ENCODE peak calls at places on chromosomes 7 and 10, in eight cellular contexts. One of them, this sample, is unnamed. For H3K4me1 and H3K9me3, the result is how much of the 10 kb centered on the place peaks cover.

GRCh38 chr7:101308245-101309085 is 13.1 kb downstream of the IFT22 start:
- DNase-seq in heart left ventricle: peak
- DNase-seq in endodermal cell: peak
- DNase-seq in H1: no peak
- DNase-seq in right cardiac atrium: no peak
- DNase-seq in mucosa of descending colon: peak
- DNase-seq in mammary epithelial cell: peak
- DNase-seq in tibial nerve: no peak
- DNase-seq in this sample: no peak

GRCh38 chr7:137235434-137235833 is 108.1 kb downstream of the PTN start:
- DNase-seq in H1: no peak
- DNase-seq in mucosa of descending colon: no peak
- DNase-seq in right cardiac atrium: no peak
- DNase-seq in endodermal cell: no peak
- DNase-seq in mammary epithelial cell: no peak
- DNase-seq in tibial nerve: no peak
- DNase-seq in heart left ventricle: no peak
- DNase-seq in this sample: no peak

GRCh38 chr7:129363-130221 is 62.8 kb upstream of the FAM20C start:
- DNase-seq in endodermal cell: peak
- DNase-seq in tibial nerve: peak
- DNase-seq in mammary epithelial cell: no peak
- DNase-seq in heart left ventricle: no peak
- DNase-seq in right cardiac atrium: peak
- DNase-seq in mucosa of descending colon: no peak
- DNase-seq in H1: no peak
- DNase-seq in this sample: no peak

GRCh38 chr10:97796651-97797050 is 24.9 kb upstream of the SFRP5 start:
- DNase-seq in endodermal cell: no peak
- DNase-seq in mammary epithelial cell: no peak
- DNase-seq in heart left ventricle: no peak
- DNase-seq in tibial nerve: no peak
- DNase-seq in H1: no peak
- DNase-seq in right cardiac atrium: no peak
- DNase-seq in mucosa of descending colon: no peak
- DNase-seq in this sample: no peak

GRCh38 chr7:3201306-3201705 is 99.7 kb upstream of the SDK1 start:
- DNase-seq in endodermal cell: peak
- DNase-seq in mammary epithelial cell: peak
- DNase-seq in H1: no peak
- DNase-seq in heart left ventricle: no peak
- DNase-seq in mucosa of descending colon: no peak
- DNase-seq in right cardiac atrium: no peak
- DNase-seq in tibial nerve: no peak
- DNase-seq in this sample: no peak

GRCh38 chr7:18623389-18623788 is 127.8 kb downstream of the HDAC9 start:
- DNase-seq in endodermal cell: no peak
- DNase-seq in mammary epithelial cell: peak
- DNase-seq in tibial nerve: no peak
- DNase-seq in right cardiac atrium: no peak
- DNase-seq in mucosa of descending colon: no peak
- DNase-seq in H1: no peak
- DNase-seq in heart left ventricle: no peak
- DNase-seq in this sample: no peak

GRCh38 chr10:114343623-114344306 is 60.5 kb downstream of the AFAP1L2 start:
- DNase-seq in endodermal cell: no peak
- DNase-seq in right cardiac atrium: no peak
- DNase-seq in mammary epithelial cell: no peak
- DNase-seq in H1: no peak
- DNase-seq in tibial nerve: no peak
- DNase-seq in mucosa of descending colon: no peak
- DNase-seq in heart left ventricle: no peak
- DNase-seq in this sample: no peak

GRCh38 chr7:24716480-24717246 is 40.6 kb downstream of the GSDME start:
- DNase-seq in tibial nerve: no peak
- DNase-seq in mammary epithelial cell: no peak
- DNase-seq in endodermal cell: peak
- DNase-seq in H1: no peak
- DNase-seq in mucosa of descending colon: no peak
- DNase-seq in heart left ventricle: no peak
- DNase-seq in right cardiac atrium: no peak
- DNase-seq in this sample: no peak

GRCh38 chr7:30906520-30907240 is 5.0 kb upstream of the AQP1 start:
- DNase-seq in H1: no peak
- DNase-seq in endodermal cell: no peak
- DNase-seq in tibial nerve: no peak
- DNase-seq in heart left ventricle: no peak
- DNase-seq in mucosa of descending colon: no peak
- DNase-seq in mammary epithelial cell: no peak
- DNase-seq in right cardiac atrium: peak
- DNase-seq in this sample: no peak

DNA sequence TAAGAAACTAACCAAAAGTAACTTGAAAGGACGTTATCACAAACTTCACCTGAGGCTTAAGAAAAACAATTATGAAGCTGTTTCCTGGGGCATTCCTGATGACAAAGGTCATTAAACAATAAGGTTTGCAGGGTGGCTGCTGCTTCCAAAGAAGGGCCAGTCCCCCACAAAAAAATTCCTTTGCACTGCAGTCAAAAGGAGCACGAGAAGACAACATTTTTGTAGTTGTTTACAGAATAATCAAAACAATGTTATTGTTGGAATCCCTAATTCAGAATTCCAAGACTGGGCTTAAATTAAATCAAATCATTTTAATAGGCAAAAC is 398 bp upstream of the USP54 start:
- DNase-seq in right cardiac atrium: no peak
- DNase-seq in mammary epithelial cell: no peak
- DNase-seq in heart left ventricle: no peak
- DNase-seq in mucosa of descending colon: no peak
- DNase-seq in tibial nerve: no peak
- DNase-seq in H1: peak
- DNase-seq in endodermal cell: peak
- DNase-seq in this sample: no peak
- H3K4me1 ChIP-seq in right cardiac atrium: under half
- H3K4me1 ChIP-seq in mammary epithelial cell: under half
- H3K4me1 ChIP-seq in heart left ventricle: under half
- H3K4me1 ChIP-seq in mucosa of descending colon: under half
- H3K4me1 ChIP-seq in tibial nerve: half or more
- H3K4me1 ChIP-seq in H1: under half
- H3K4me1 ChIP-seq in endodermal cell: under half
- H3K4me1 ChIP-seq in this sample: under half

GRCh38 chr10:122990278-122990677 is 10.1 kb downstream of the PSTK start:
- DNase-seq in mammary epithelial cell: no peak
- DNase-seq in heart left ventricle: no peak
- DNase-seq in endodermal cell: no peak
- DNase-seq in right cardiac atrium: no peak
- DNase-seq in H1: no peak
- DNase-seq in tibial nerve: no peak
- DNase-seq in mucosa of descending colon: no peak
- DNase-seq in this sample: no peak

GRCh38 chr10:122997864-122998263 is 10.7 kb downstream of the IKZF5 start:
- DNase-seq in endodermal cell: no peak
- DNase-seq in mucosa of descending colon: no peak
- DNase-seq in H1: no peak
- DNase-seq in right cardiac atrium: no peak
- DNase-seq in mammary epithelial cell: no peak
- DNase-seq in tibial nerve: no peak
- DNase-seq in heart left ventricle: no peak
- DNase-seq in this sample: no peak

GRCh38 chr10:122988501-122988900 is 8.3 kb downstream of the PSTK start:
- DNase-seq in tibial nerve: no peak
- DNase-seq in mammary epithelial cell: no peak
- DNase-seq in endodermal cell: no peak
- DNase-seq in mucosa of descending colon: no peak
- DNase-seq in right cardiac atrium: no peak
- DNase-seq in heart left ventricle: no peak
- DNase-seq in H1: no peak
- DNase-seq in this sample: no peak

GRCh38 chr10:122993797-122994336 is 13.7 kb downstream of the PSTK start:
- DNase-seq in mucosa of descending colon: no peak
- DNase-seq in H1: no peak
- DNase-seq in right cardiac atrium: peak
- DNase-seq in endodermal cell: no peak
- DNase-seq in tibial nerve: no peak
- DNase-seq in heart left ventricle: no peak
- DNase-seq in mammary epithelial cell: no peak
- DNase-seq in this sample: no peak

DNA sequence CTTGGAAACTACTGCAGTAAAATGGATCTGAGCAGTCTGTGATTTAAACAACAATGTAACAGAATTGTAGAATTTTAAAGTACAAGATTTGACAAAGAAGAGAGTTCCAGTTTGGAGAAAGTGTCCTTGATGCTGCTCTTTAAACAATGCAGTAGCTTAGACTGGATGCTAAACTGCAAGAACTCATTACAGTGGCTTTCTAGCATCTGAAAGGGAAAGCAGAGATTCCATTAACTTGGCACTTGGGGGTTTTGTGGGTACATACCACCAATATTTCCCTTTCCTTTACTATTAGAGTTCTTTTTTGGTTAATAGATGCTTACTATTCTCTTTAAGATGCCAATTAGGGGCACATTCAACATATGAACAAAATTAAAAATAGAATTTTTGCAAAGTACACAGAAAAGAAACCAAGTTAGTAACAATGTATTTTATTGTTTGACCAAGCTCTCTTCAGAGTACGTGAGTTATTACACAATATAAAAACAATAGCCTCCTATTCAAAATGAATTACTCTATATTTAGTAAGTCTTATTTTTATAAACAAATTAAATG is 11.9 kb downstream of the PSTK start:
- DNase-seq in endodermal cell: no peak
- DNase-seq in heart left ventricle: no peak
- DNase-seq in tibial nerve: no peak
- DNase-seq in mammary epithelial cell: no peak
- DNase-seq in mucosa of descending colon: no peak
- DNase-seq in H1: no peak
- DNase-seq in right cardiac atrium: no peak
- DNase-seq in this sample: no peak
- H3K9me3 ChIP-seq in endodermal cell: under half
- H3K9me3 ChIP-seq in heart left ventricle: under half
- H3K9me3 ChIP-seq in tibial nerve: under half
- H3K9me3 ChIP-seq in mammary epithelial cell: under half
- H3K9me3 ChIP-seq in mucosa of descending colon: under half
- H3K9me3 ChIP-seq in H1: under half
- H3K9me3 ChIP-seq in right cardiac atrium: under half
- H3K9me3 ChIP-seq in this sample: under half

GRCh38 chr10:42754155-42755027 is 28.2 kb upstream of the BMS1 start:
- DNase-seq in H1: no peak
- DNase-seq in tibial nerve: no peak
- DNase-seq in heart left ventricle: peak
- DNase-seq in mucosa of descending colon: peak
- DNase-seq in right cardiac atrium: peak
- DNase-seq in endodermal cell: peak
- DNase-seq in mammary epithelial cell: no peak
- DNase-seq in this sample: no peak

GRCh38 chr10:42753126-42753506 is 29.5 kb upstream of the BMS1 start:
- DNase-seq in mucosa of descending colon: peak
- DNase-seq in H1: peak
- DNase-seq in mammary epithelial cell: peak
- DNase-seq in right cardiac atrium: peak
- DNase-seq in endodermal cell: peak
- DNase-seq in tibial nerve: peak
- DNase-seq in heart left ventricle: peak
- DNase-seq in this sample: no peak

GRCh38 chr10:42755591-42756093 is 27.0 kb upstream of the BMS1 start:
- DNase-seq in H1: no peak
- DNase-seq in mucosa of descending colon: no peak
- DNase-seq in mammary epithelial cell: no peak
- DNase-seq in heart left ventricle: no peak
- DNase-seq in right cardiac atrium: no peak
- DNase-seq in tibial nerve: no peak
- DNase-seq in endodermal cell: no peak
- DNase-seq in this sample: no peak

GRCh38 chr10:42753507-42754154 is 29.0 kb upstream of the BMS1 start:
- DNase-seq in heart left ventricle: no peak
- DNase-seq in endodermal cell: no peak
- DNase-seq in H1: no peak
- DNase-seq in mucosa of descending colon: peak
- DNase-seq in tibial nerve: no peak
- DNase-seq in right cardiac atrium: peak
- DNase-seq in mammary epithelial cell: peak
- DNase-seq in this sample: no peak

GRCh38 chr10:42755028-42755451 is 27.6 kb upstream of the BMS1 start:
- DNase-seq in H1: no peak
- DNase-seq in mammary epithelial cell: no peak
- DNase-seq in tibial nerve: no peak
- DNase-seq in right cardiac atrium: peak
- DNase-seq in heart left ventricle: no peak
- DNase-seq in endodermal cell: peak
- DNase-seq in mucosa of descending colon: no peak
- DNase-seq in this sample: no peak
- H3K4me3 ChIP-seq in H1: peak
- H3K4me3 ChIP-seq in mammary epithelial cell: no peak
- H3K4me3 ChIP-seq in tibial nerve: peak
- H3K4me3 ChIP-seq in right cardiac atrium: peak
- H3K4me3 ChIP-seq in heart left ventricle: peak
- H3K4me3 ChIP-seq in endodermal cell: no peak
- H3K4me3 ChIP-seq in mucosa of descending colon: no peak
- H3K4me3 ChIP-seq in this sample: peak

GRCh38 chr10:77602913-77603528 is 34.6 kb downstream of the KCNMA1 start:
- DNase-seq in right cardiac atrium: no peak
- DNase-seq in mucosa of descending colon: no peak
- DNase-seq in heart left ventricle: no peak
- DNase-seq in endodermal cell: no peak
- DNase-seq in tibial nerve: no peak
- DNase-seq in mammary epithelial cell: no peak
- DNase-seq in H1: no peak
- DNase-seq in this sample: no peak

GRCh38 chr10:77604941-77605351 is 32.7 kb downstream of the KCNMA1 start:
- DNase-seq in right cardiac atrium: no peak
- DNase-seq in mammary epithelial cell: no peak
- DNase-seq in H1: no peak
- DNase-seq in tibial nerve: no peak
- DNase-seq in endodermal cell: no peak
- DNase-seq in heart left ventricle: no peak
- DNase-seq in mucosa of descending colon: peak
- DNase-seq in this sample: no peak

GRCh38 chr10:77605466-77605865 is 32.1 kb downstream of the KCNMA1 start:
- DNase-seq in mammary epithelial cell: no peak
- DNase-seq in tibial nerve: no peak
- DNase-seq in mucosa of descending colon: no peak
- DNase-seq in right cardiac atrium: no peak
- DNase-seq in endodermal cell: peak
- DNase-seq in heart left ventricle: no peak
- DNase-seq in H1: no peak
- DNase-seq in this sample: no peak

GRCh38 chr10:77603529-77603927 is 34.1 kb downstream of the KCNMA1 start:
- DNase-seq in mammary epithelial cell: no peak
- DNase-seq in right cardiac atrium: no peak
- DNase-seq in heart left ventricle: no peak
- DNase-seq in H1: no peak
- DNase-seq in tibial nerve: no peak
- DNase-seq in endodermal cell: peak
- DNase-seq in mucosa of descending colon: peak
- DNase-seq in this sample: no peak

DNA sequence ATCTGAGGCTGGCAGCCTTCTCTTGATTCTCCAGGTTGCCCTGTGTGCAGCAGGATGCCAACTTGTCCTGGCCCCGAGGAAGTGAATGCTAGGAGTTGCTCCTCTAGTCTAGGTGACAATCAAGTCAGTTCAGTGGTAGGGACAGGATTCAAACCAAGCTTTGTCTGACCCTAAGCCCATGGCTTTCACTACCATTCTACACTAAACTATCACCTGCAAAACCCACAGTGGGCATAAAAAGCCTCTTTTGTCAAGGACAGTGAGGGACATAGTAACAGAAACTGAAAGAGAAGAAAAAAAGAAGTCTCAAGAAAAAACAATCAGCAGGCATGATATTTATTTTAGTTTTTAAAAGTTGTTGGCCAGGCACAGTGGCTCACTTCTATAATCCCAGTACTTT is 33.5 kb downstream of the KCNMA1 start:
- DNase-seq in mammary epithelial cell: no peak
- DNase-seq in mucosa of descending colon: no peak
- DNase-seq in H1: no peak
- DNase-seq in endodermal cell: no peak
- DNase-seq in heart left ventricle: no peak
- DNase-seq in tibial nerve: no peak
- DNase-seq in right cardiac atrium: no peak
- DNase-seq in this sample: no peak
- H3K4me1 ChIP-seq in mammary epithelial cell: under half
- H3K4me1 ChIP-seq in mucosa of descending colon: under half
- H3K4me1 ChIP-seq in H1: under half
- H3K4me1 ChIP-seq in endodermal cell: under half
- H3K4me1 ChIP-seq in heart left ventricle: under half
- H3K4me1 ChIP-seq in tibial nerve: under half
- H3K4me1 ChIP-seq in right cardiac atrium: under half
- H3K4me1 ChIP-seq in this sample: under half

This sample was measured in esophagus squamous epithelium.